ENCODE peak calls at places on chromosomes 11 and 22, in seven cellular contexts. One of them, this sample, is unnamed.

GRCh38 chr11:123654566-123655081 is at the start of gene SCN3B:
- DNase-seq in brain microvascular endothelial cell: peak
- DNase-seq in lower lobe of right lung: peak
- DNase-seq in A549: peak
- DNase-seq in right lobe of liver: no peak
- DNase-seq in HCT116: no peak
- DNase-seq in SK-N-SH: peak
- DNase-seq in this sample: peak

GRCh38 chr11:12810497-12810896 is 136.3 kb downstream of the TEAD1 start:
- DNase-seq in brain microvascular endothelial cell: peak
- DNase-seq in lower lobe of right lung: no peak
- DNase-seq in A549: no peak
- DNase-seq in right lobe of liver: no peak
- DNase-seq in HCT116: no peak
- DNase-seq in SK-N-SH: no peak
- DNase-seq in this sample: peak

GRCh38 chr11:8033312-8033715 is 46.2 kb downstream of the EIF3F start:
- DNase-seq in brain microvascular endothelial cell: peak
- DNase-seq in lower lobe of right lung: peak
- DNase-seq in A549: peak
- DNase-seq in right lobe of liver: peak
- DNase-seq in HCT116: peak
- DNase-seq in SK-N-SH: peak
- DNase-seq in this sample: peak

GRCh38 chr11:117309310-117309709 is 6.7 kb downstream of the BACE1 start:
- DNase-seq in brain microvascular endothelial cell: no peak
- DNase-seq in lower lobe of right lung: no peak
- DNase-seq in A549: no peak
- DNase-seq in right lobe of liver: no peak
- DNase-seq in HCT116: no peak
- DNase-seq in SK-N-SH: no peak
- DNase-seq in this sample: no peak

GRCh38 chr11:113176971-113177370 is 137.4 kb upstream of the TTC12 start:
- DNase-seq in brain microvascular endothelial cell: peak
- DNase-seq in lower lobe of right lung: no peak
- DNase-seq in A549: no peak
- DNase-seq in right lobe of liver: no peak
- DNase-seq in HCT116: no peak
- DNase-seq in SK-N-SH: no peak
- DNase-seq in this sample: no peak

GRCh38 chr11:83819936-83820549 is 533.9 kb upstream of the CCDC90B start:
- DNase-seq in brain microvascular endothelial cell: peak
- DNase-seq in lower lobe of right lung: no peak
- DNase-seq in A549: peak
- DNase-seq in right lobe of liver: no peak
- DNase-seq in HCT116: peak
- DNase-seq in SK-N-SH: peak
- DNase-seq in this sample: no peak

GRCh38 chr22:24883426-24883825 is 63.1 kb downstream of the LHFPL7 start:
- DNase-seq in brain microvascular endothelial cell: no peak
- DNase-seq in lower lobe of right lung: peak
- DNase-seq in A549: no peak
- DNase-seq in right lobe of liver: no peak
- DNase-seq in HCT116: no peak
- DNase-seq in SK-N-SH: no peak
- DNase-seq in this sample: no peak

GRCh38 chr22:36853407-36854099 is 7.3 kb upstream of the NCF4 start:
- DNase-seq in brain microvascular endothelial cell: peak
- DNase-seq in lower lobe of right lung: peak
- DNase-seq in A549: peak
- DNase-seq in right lobe of liver: no peak
- DNase-seq in HCT116: peak
- DNase-seq in SK-N-SH: peak
- DNase-seq in this sample: peak

GRCh38 chr11:69356703-69357457 is 62.9 kb downstream of the MYEOV start:
- DNase-seq in brain microvascular endothelial cell: peak
- DNase-seq in lower lobe of right lung: peak
- DNase-seq in A549: no peak
- DNase-seq in right lobe of liver: peak
- DNase-seq in HCT116: no peak
- DNase-seq in SK-N-SH: no peak
- DNase-seq in this sample: peak

GRCh38 chr11:2211113-2211971 is 39.7 kb upstream of the TH start:
- DNase-seq in brain microvascular endothelial cell: no peak
- DNase-seq in lower lobe of right lung: no peak
- DNase-seq in A549: no peak
- DNase-seq in right lobe of liver: peak
- DNase-seq in HCT116: peak
- DNase-seq in SK-N-SH: no peak
- DNase-seq in this sample: no peak

GRCh38 chr22:26547426-26547825 is 35.2 kb upstream of the TFIP11 start:
- DNase-seq in brain microvascular endothelial cell: no peak
- DNase-seq in lower lobe of right lung: no peak
- DNase-seq in A549: no peak
- DNase-seq in right lobe of liver: no peak
- DNase-seq in HCT116: no peak
- DNase-seq in SK-N-SH: no peak
- DNase-seq in this sample: no peak

GRCh38 chr22:19636696-19637355 is 77.5 kb upstream of the SEPTIN5 start:
- DNase-seq in brain microvascular endothelial cell: no peak
- DNase-seq in lower lobe of right lung: no peak
- DNase-seq in A549: no peak
- DNase-seq in right lobe of liver: no peak
- DNase-seq in HCT116: no peak
- DNase-seq in SK-N-SH: peak
- DNase-seq in this sample: peak

GRCh38 chr11:35101223-35101622 is 37.7 kb upstream of the CD44 start:
- DNase-seq in brain microvascular endothelial cell: no peak
- DNase-seq in lower lobe of right lung: no peak
- DNase-seq in A549: no peak
- DNase-seq in right lobe of liver: no peak
- DNase-seq in HCT116: no peak
- DNase-seq in SK-N-SH: no peak
- DNase-seq in this sample: no peak

GRCh38 chr22:37431811-37432707 is 4.8 kb upstream of the ELFN2 start:
- DNase-seq in brain microvascular endothelial cell: peak
- DNase-seq in lower lobe of right lung: no peak
- DNase-seq in A549: peak
- DNase-seq in right lobe of liver: no peak
- DNase-seq in HCT116: peak
- DNase-seq in SK-N-SH: no peak
- DNase-seq in this sample: peak

GRCh38 chr11:122045181-122045586 is 70.8 kb downstream of the BLID start:
- DNase-seq in brain microvascular endothelial cell: peak
- DNase-seq in lower lobe of right lung: no peak
- DNase-seq in A549: no peak
- DNase-seq in right lobe of liver: no peak
- DNase-seq in HCT116: no peak
- DNase-seq in SK-N-SH: no peak
- DNase-seq in this sample: no peak

GRCh38 chr22:50610581-50610980 is 10.0 kb downstream of the MAPK8IP2 start:
- DNase-seq in brain microvascular endothelial cell: no peak
- DNase-seq in lower lobe of right lung: no peak
- DNase-seq in A549: no peak
- DNase-seq in right lobe of liver: no peak
- DNase-seq in HCT116: no peak
- DNase-seq in SK-N-SH: peak
- DNase-seq in this sample: no peak

GRCh38 chr11:114307524-114308203 is 11.5 kb downstream of the NNMT start:
- DNase-seq in brain microvascular endothelial cell: peak
- DNase-seq in lower lobe of right lung: peak
- DNase-seq in A549: no peak
- DNase-seq in right lobe of liver: peak
- DNase-seq in HCT116: no peak
- DNase-seq in SK-N-SH: no peak
- DNase-seq in this sample: no peak

GRCh38 chr11:20337526-20338154 is 25.9 kb upstream of the HTATIP2 start:
- DNase-seq in brain microvascular endothelial cell: peak
- DNase-seq in lower lobe of right lung: no peak
- DNase-seq in A549: peak
- DNase-seq in right lobe of liver: no peak
- DNase-seq in HCT116: peak
- DNase-seq in SK-N-SH: peak
- DNase-seq in this sample: peak

GRCh38 chr22:36467946-36468345 is 13.5 kb downstream of the TXN2 start:
- DNase-seq in brain microvascular endothelial cell: peak
- DNase-seq in lower lobe of right lung: no peak
- DNase-seq in A549: peak
- DNase-seq in right lobe of liver: no peak
- DNase-seq in HCT116: peak
- DNase-seq in SK-N-SH: no peak
- DNase-seq in this sample: no peak

GRCh38 chr22:36220457-36220921 is 18.8 kb downstream of the APOL2 start:
- DNase-seq in brain microvascular endothelial cell: peak
- DNase-seq in lower lobe of right lung: no peak
- DNase-seq in A549: no peak
- DNase-seq in right lobe of liver: no peak
- DNase-seq in HCT116: no peak
- DNase-seq in SK-N-SH: no peak
- DNase-seq in this sample: peak

GRCh38 chr22:36660931-36661330 is 42.6 kb downstream of the CACNG2 start:
- DNase-seq in brain microvascular endothelial cell: no peak
- DNase-seq in lower lobe of right lung: no peak
- DNase-seq in A549: no peak
- DNase-seq in right lobe of liver: no peak
- DNase-seq in HCT116: no peak
- DNase-seq in SK-N-SH: no peak
- DNase-seq in this sample: no peak

GRCh38 chr11:12581923-12582322 is 92.3 kb upstream of the TEAD1 start:
- DNase-seq in brain microvascular endothelial cell: peak
- DNase-seq in lower lobe of right lung: peak
- DNase-seq in A549: peak
- DNase-seq in right lobe of liver: no peak
- DNase-seq in HCT116: peak
- DNase-seq in SK-N-SH: no peak
- DNase-seq in this sample: peak

GRCh38 chr22:50548046-50548912 is 2.6 kb downstream of the KLHDC7B start:
- DNase-seq in brain microvascular endothelial cell: no peak
- DNase-seq in lower lobe of right lung: peak
- DNase-seq in A549: no peak
- DNase-seq in right lobe of liver: peak
- DNase-seq in HCT116: no peak
- DNase-seq in SK-N-SH: peak
- DNase-seq in this sample: no peak

GRCh38 chr11:17822021-17822781 is 87.6 kb downstream of the KCNC1 start:
- DNase-seq in brain microvascular endothelial cell: peak
- DNase-seq in lower lobe of right lung: no peak
- DNase-seq in A549: no peak
- DNase-seq in right lobe of liver: no peak
- DNase-seq in HCT116: no peak
- DNase-seq in SK-N-SH: no peak
- DNase-seq in this sample: peak

GRCh38 chr22:37636186-37636948 is 3.1 kb upstream of the SH3BP1 start:
- DNase-seq in brain microvascular endothelial cell: peak
- DNase-seq in lower lobe of right lung: no peak
- DNase-seq in A549: no peak
- DNase-seq in right lobe of liver: no peak
- DNase-seq in HCT116: no peak
- DNase-seq in SK-N-SH: no peak
- DNase-seq in this sample: no peak

DNA sequence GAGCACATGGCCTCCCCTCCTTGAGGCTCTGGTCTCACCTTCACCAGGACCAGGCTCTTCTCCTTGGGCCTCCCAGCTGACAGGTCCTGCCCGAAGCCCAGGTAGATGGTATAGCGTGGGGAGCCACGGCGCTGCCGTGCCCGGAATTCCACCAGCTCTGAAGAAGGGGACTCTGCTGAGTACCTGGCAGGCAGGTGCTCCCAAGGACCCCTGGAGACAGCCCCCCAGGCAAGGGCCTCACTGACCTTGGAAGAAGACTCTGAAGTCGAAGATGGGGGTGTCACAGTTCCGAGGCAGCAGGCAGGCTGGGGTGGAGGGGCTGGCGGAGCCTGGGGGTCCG is 2.8 kb downstream of the IRF7 start:
- DNase-seq in brain microvascular endothelial cell: no peak
- DNase-seq in lower lobe of right lung: no peak
- DNase-seq in A549: no peak
- DNase-seq in right lobe of liver: no peak
- DNase-seq in HCT116: no peak
- DNase-seq in SK-N-SH: no peak
- DNase-seq in this sample: no peak
- H3K27ac ChIP-seq in brain microvascular endothelial cell: no peak
- H3K27ac ChIP-seq in lower lobe of right lung: peak
- H3K27ac ChIP-seq in A549: no peak
- H3K27ac ChIP-seq in right lobe of liver: peak
- H3K27ac ChIP-seq in HCT116: peak
- H3K27ac ChIP-seq in SK-N-SH: no peak
- H3K27ac ChIP-seq in this sample: no peak

GRCh38 chr22:32796865-32797573 is 4.5 kb upstream of the TIMP3 start:
- DNase-seq in brain microvascular endothelial cell: peak
- DNase-seq in lower lobe of right lung: peak
- DNase-seq in A549: peak
- DNase-seq in right lobe of liver: peak
- DNase-seq in HCT116: peak
- DNase-seq in SK-N-SH: peak
- DNase-seq in this sample: peak
- H3K27ac ChIP-seq in brain microvascular endothelial cell: peak
- H3K27ac ChIP-seq in lower lobe of right lung: no peak
- H3K27ac ChIP-seq in A549: no peak
- H3K27ac ChIP-seq in right lobe of liver: no peak
- H3K27ac ChIP-seq in HCT116: no peak
- H3K27ac ChIP-seq in SK-N-SH: no peak
- H3K27ac ChIP-seq in this sample: no peak

DNA sequence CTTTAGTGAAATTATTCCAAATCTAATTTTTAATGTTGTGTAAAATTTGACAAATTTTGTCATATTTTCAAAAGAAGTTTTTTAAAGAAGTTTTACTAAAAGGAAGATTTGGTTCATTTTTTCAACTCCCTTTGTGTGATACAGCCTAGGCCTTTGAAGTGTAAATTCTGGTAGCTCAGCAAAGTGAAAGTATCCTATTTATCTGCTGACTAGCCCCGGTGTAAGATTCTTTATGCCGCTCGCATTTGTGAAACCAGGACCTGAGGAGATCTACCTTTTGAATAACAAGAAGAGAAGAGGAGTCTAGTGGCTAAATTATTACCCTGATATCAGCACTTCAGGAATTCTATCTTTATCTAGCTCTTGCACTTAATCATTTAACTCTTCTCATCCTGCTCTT is 177.4 kb downstream of the JRKL start:
- DNase-seq in brain microvascular endothelial cell: no peak
- DNase-seq in lower lobe of right lung: no peak
- DNase-seq in A549: no peak
- DNase-seq in right lobe of liver: no peak
- DNase-seq in HCT116: no peak
- DNase-seq in SK-N-SH: no peak
- DNase-seq in this sample: no peak
- H3K27ac ChIP-seq in brain microvascular endothelial cell: no peak
- H3K27ac ChIP-seq in lower lobe of right lung: no peak
- H3K27ac ChIP-seq in A549: no peak
- H3K27ac ChIP-seq in right lobe of liver: no peak
- H3K27ac ChIP-seq in HCT116: no peak
- H3K27ac ChIP-seq in SK-N-SH: no peak
- H3K27ac ChIP-seq in this sample: no peak

DNA sequence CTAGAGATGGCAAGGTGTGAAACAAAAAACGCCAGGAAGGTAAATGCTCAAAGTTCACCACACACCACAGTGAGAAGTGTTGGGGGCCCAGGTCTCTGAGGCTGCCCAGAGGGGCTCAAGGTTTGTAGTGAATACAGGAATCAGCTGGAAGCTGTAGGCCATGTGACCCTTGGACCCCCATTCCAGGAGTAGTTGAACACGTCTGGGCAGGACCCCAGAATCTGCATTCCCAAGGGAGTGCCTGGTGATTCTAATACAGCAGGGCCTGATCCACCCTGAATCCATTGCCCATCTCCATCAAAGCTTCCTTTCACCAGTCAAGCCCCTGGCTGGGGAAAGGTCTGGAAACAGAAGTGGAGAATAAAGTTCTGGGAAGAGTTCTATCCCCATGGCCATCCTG is 70.8 kb upstream of the B3GAT1 start:
- DNase-seq in brain microvascular endothelial cell: no peak
- DNase-seq in lower lobe of right lung: no peak
- DNase-seq in A549: no peak
- DNase-seq in right lobe of liver: no peak
- DNase-seq in HCT116: no peak
- DNase-seq in SK-N-SH: no peak
- DNase-seq in this sample: no peak
- H3K27ac ChIP-seq in brain microvascular endothelial cell: no peak
- H3K27ac ChIP-seq in lower lobe of right lung: no peak
- H3K27ac ChIP-seq in A549: no peak
- H3K27ac ChIP-seq in right lobe of liver: no peak
- H3K27ac ChIP-seq in HCT116: no peak
- H3K27ac ChIP-seq in SK-N-SH: no peak
- H3K27ac ChIP-seq in this sample: no peak